ENCODE peak calls at places on chromosomes 11 and 22, in six cellular contexts. Q is uterus; W is cardiac muscle cell; Y is CD8-positive, alpha-beta T cell; N is transverse colon; S is A549. F is an unnamed sample.

GRCh38 chr11:18890615-18891014 is 48.6 kb downstream of the MRGPRX1 start:
- DNase-seq in Q (no peak), W (no peak), Y (no peak), N (no peak), S (no peak), F (no peak)

GRCh38 chr11:107591446-107592236 is 694 bp downstream of the ELMOD1 start:
- DNase-seq in Q (no peak), W (peak; percentile 6), Y (peak; percentile 20), N (no peak), S (peak; percentile 10), F (no peak)

GRCh38 chr11:35029979-35030378 is 109.0 kb upstream of the CD44 start:
- DNase-seq in Q (no peak), W (peak; percentile 39), Y (peak; percentile 29), N (no peak), S (no peak), F (peak; percentile 28)

GRCh38 chr22:39893526-39893925 is at the start of gene ENTHD1:
- DNase-seq in Q (no peak), W (no peak), Y (no peak), N (no peak), S (no peak), F (no peak)

GRCh38 chr11:117792992-117793391 is 4.0 kb downstream of the DSCAML1 start:
- DNase-seq in Q (no peak), W (no peak), Y (no peak), N (no peak), S (no peak), F (no peak)

GRCh38 chr11:7869467-7869866 is 61.6 kb downstream of the OR10A6 start:
- DNase-seq in Q (no peak), W (peak; percentile 12), Y (no peak), N (no peak), S (no peak), F (no peak)

GRCh38 chr11:134294664-134295063 is 18.5 kb downstream of the GLB1L3 start:
- DNase-seq in Q (no peak), W (no peak), Y (no peak), N (no peak), S (no peak), F (no peak)

GRCh38 chr11:121067453-121067852 is 33.6 kb upstream of the TECTA start:
- DNase-seq in Q (no peak), W (no peak), Y (no peak), N (no peak), S (no peak), F (no peak)

GRCh38 chr22:37242395-37242918 is 1.6 kb downstream of the RAC2 start:
- DNase-seq in Q (no peak), W (peak; percentile 23), Y (peak; percentile 92), N (peak; percentile 82), S (no peak), F (peak; percentile 63)

GRCh38 chr11:90757851-90758494 is 535.1 kb upstream of the CHORDC1 start:
- DNase-seq in Q (no peak), W (no peak), Y (no peak), N (no peak), S (no peak), F (no peak)

GRCh38 chr11:27716850-27717249 is 16.6 kb upstream of the BDNF start:
- DNase-seq in Q (no peak), W (peak; percentile 62), Y (no peak), N (no peak), S (no peak), F (no peak)

GRCh38 chr22:37503850-37504249 is 15.4 kb downstream of the CARD10 start:
- DNase-seq in Q (no peak), W (no peak), Y (no peak), N (peak; percentile 73), S (peak; percentile 27), F (no peak)

GRCh38 chr11:67644472-67645418 is 5.2 kb upstream of the TBX10 start:
- DNase-seq in Q (no peak), W (no peak), Y (no peak), N (no peak), S (no peak), F (no peak)

DNA sequence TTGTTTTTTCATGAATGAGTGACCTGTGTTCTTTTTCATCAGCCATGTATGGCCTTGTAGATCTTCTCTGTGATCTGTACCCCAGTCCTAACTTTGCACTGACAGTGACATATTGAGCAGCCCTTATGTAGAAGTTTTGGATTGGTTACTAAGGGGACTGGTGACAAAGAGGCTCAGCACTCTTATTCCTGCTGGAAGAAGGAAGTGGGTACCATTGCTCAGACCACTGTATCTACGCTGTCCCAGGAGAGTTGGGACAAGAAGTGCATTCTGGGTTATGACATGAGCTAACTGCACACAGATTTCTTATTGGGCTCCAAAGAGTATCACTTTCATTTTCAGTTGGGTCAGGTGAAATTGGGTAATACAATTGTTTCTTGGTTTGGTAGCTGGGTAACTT is 107.8 kb upstream of the RASSF10 start:
- DNase-seq in Q (no peak), W (no peak), Y (no peak), N (no peak), S (no peak), F (no peak)
- H3K27ac ChIP-seq in Q (no peak overlapping the region), W (no peak overlapping the region), Y (no peak overlapping the region), N (no peak overlapping the region), S (no peak overlapping the region), F (no peak overlapping the region)

GRCh38 chr11:75241906-75242644 is 1.5 kb downstream of the TPBGL start:
- DNase-seq in Q (no peak), W (no peak), Y (no peak), N (no peak), S (no peak), F (no peak)

GRCh38 chr11:75240381-75241035 is at the start of gene TPBGL:
- DNase-seq in Q (peak; percentile 57), W (peak; percentile 69), Y (no peak), N (no peak), S (no peak), F (no peak)

GRCh38 chr11:75239551-75240290 is 853 bp upstream of the TPBGL start:
- DNase-seq in Q (no peak), W (no peak), Y (no peak), N (no peak), S (no peak), F (no peak)

GRCh38 chr11:75242722-75243600 is 2.4 kb downstream of the TPBGL start:
- DNase-seq in Q (no peak), W (no peak), Y (no peak), N (no peak), S (no peak), F (no peak)

GRCh38 chr11:75241036-75241905 is 697 bp downstream of the TPBGL start:
- DNase-seq in Q (peak; percentile 87), W (peak; percentile 90), Y (peak; percentile 83), N (peak; percentile 87), S (peak; percentile 86), F (peak; percentile 89)
- TF ChIP-seq CTCF in Q (peak; percentile 99), W (peak; percentile 55), Y (peak; percentile 77), N (peak; percentile 90), S (peak; percentile 99), F (peak; percentile 40)

GRCh38 chr22:49284389-49284788 is 543.3 kb downstream of the BRD1 start:
- DNase-seq in Q (no peak), W (no peak), Y (no peak), N (no peak), S (no peak), F (no peak)
- H3K9me3 ChIP-seq in Q (no peaks in the 10 kb centered on the region), W (no peaks in the 10 kb centered on the region), Y (no peaks in the 10 kb centered on the region), N (no peaks in the 10 kb centered on the region), S (peaks cover 5% of the 10 kb centered on the region), F (no peaks in the 10 kb centered on the region)

GRCh38 chr11:16911658-16912057 is 102.6 kb downstream of the PLEKHA7 start:
- DNase-seq in Q (no peak), W (no peak), Y (no peak), N (no peak), S (no peak), F (no peak)

GRCh38 chr11:16912607-16913006 is 101.6 kb downstream of the PLEKHA7 start:
- DNase-seq in Q (no peak), W (no peak), Y (no peak), N (no peak), S (no peak), F (no peak)

GRCh38 chr11:16911186-16911585 is 103.0 kb downstream of the PLEKHA7 start:
- DNase-seq in Q (no peak), W (no peak), Y (no peak), N (no peak), S (no peak), F (no peak)

GRCh38 chr11:16905375-16905774 is 108.8 kb downstream of the PLEKHA7 start:
- DNase-seq in Q (no peak), W (no peak), Y (no peak), N (no peak), S (no peak), F (no peak)

DNA sequence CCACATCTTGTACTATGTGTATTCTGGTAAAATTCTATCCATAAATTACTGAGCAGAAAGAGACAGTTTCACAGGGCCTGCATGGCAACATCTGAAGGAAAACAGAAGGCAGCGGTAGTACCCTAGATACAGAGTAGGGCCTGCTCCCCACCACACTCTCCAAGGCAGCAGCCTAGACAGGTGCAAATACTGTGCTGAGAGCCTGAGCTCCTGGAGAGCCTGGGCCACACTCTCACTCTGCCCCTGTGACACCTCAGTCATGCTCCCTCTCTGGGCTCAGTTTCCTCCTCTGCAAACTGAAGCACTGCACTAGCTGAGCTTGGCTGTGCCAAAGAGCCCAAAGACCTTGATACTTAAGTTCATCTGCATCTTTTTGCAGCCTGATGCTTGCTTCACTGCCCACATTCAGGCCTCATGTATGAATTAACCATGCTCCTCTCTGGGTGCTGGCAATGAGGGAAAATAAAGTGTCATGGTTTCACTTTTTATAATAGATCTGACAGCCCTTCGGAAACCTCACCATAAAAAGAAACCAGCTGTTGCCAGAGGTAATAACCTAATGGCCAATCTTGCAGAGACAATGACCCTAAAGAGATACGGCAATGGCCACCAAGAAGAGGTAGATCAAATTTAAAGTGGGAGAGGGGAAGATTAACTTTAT is 104.7 kb downstream of the PLEKHA7 start:
- DNase-seq in Q (no peak), W (no peak), Y (no peak), N (no peak), S (no peak), F (no peak)
- H3K27ac ChIP-seq in Q (no peak overlapping the region), W (peak overlapping the region; percentile 49), Y (no peak overlapping the region), N (no peak overlapping the region), S (no peak overlapping the region), F (no peak overlapping the region)

DNA sequence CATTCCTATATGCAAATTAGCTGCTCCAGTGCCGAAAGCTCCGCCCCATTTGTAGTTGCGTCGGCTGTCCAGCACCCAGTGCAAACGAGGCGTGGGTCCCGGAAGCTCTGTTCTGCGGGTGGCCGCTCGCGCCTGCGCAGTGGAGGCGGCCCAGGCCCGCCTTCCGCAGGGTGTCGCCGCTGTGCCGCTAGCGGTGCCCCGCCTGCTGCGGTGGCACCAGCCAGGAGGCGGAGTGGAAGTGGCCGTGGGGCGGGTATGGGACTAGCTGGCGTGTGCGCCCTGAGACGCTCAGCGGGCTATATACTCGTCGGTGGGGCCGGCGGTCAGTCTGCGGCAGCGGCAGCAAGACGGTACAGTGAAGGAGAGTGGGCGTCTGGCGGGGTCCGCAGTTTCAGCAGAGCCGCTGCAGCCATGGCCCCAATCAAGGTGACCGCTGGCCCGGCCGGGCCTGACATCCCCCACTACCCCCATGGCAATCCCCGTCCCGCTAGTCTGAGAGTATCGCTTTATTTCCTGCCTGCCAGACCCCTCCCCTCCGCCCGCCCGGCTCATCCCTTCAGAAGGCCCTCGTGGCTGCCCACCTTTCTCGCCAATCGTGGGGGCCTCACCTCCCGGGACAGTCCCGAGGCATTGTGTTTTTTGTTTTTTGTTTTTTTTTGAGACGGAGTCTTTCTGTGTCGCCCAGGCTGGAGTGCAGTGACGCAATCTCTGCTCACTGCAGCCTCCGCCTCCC is at the start of gene PRDX5:
- DNase-seq in Q (peak; percentile 94), W (peak; percentile 98), Y (peak; percentile 93), N (peak; percentile 97), S (peak; percentile 91), F (peak; percentile 89)
- TF ChIP-seq CTCF in Q (peak; percentile 80), W (peak; percentile 28), Y (no peak), N (peak; percentile 35), S (peak; percentile 60), F (peak; percentile 40)

F was measured in CD4-positive, alpha-beta T cell.